ENCODE peak calls at places on chromosomes 7 and 10, in ten cellular contexts. V is DMS153; L is activated effector memory CD4-positive, alpha-beta T cell treated with Interleukin-2 at 50 U/mL for 16 hours; S is memory B cell; M is activated naive CD8-positive, alpha-beta T cell treated with anti-CD3 and anti-CD28 coated beads, Interleukin-2, amount 50 U/mL, for 24 hours; X is cardiac muscle cell; Z is left ventricle myocardium superior; Y is stomach; H is central memory CD8-positive, alpha-beta T cell; O is heart left ventricle. F is an unnamed sample.

GRCh38 chr7:139242741-139243281 is 11.8 kb downstream of the UBN2 start:
- DNase-seq in M (no peak), H (no peak), Z (no peak), L (no peak), X (peak), V (no peak), O (no peak), Y (no peak), S (no peak), F (no peak)

GRCh38 chr7:44665531-44666213 is 59.2 kb downstream of the OGDH start:
- DNase-seq in O (no peak), M (no peak), H (no peak), L (no peak), Z (no peak), V (no peak), S (no peak), Y (no peak), X (peak), F (no peak)

GRCh38 chr7:43905954-43906326 is 456 bp downstream of the URGCP start:
- DNase-seq in Y (peak), H (no peak), V (no peak), S (peak), M (peak), O (peak), Z (peak), X (peak), L (peak), F (no peak)

GRCh38 chr10:24382979-24383663 is 174.2 kb downstream of the KIAA1217 start:
- DNase-seq in Z (peak), L (no peak), V (no peak), Y (peak), X (peak), H (no peak), M (peak), S (no peak), O (no peak), F (no peak)

GRCh38 chr7:69748530-69748929 is 150.3 kb downstream of the AUTS2 start:
- DNase-seq in Z (no peak), S (no peak), V (no peak), O (no peak), L (no peak), H (no peak), Y (no peak), M (no peak), X (no peak), F (no peak)

GRCh38 chr7:4204530-4205165 is 477.4 kb upstream of the FOXK1 start:
- DNase-seq in V (no peak), Y (no peak), Z (no peak), L (peak), M (peak), X (peak), H (no peak), S (no peak), O (no peak), F (no peak)

GRCh38 chr10:91022924-91023707 is 102.2 kb upstream of the ANKRD1 start:
- DNase-seq in Y (no peak), H (no peak), M (no peak), X (peak), V (no peak), S (no peak), O (no peak), Z (no peak), L (no peak), F (no peak)

GRCh38 chr10:106479619-106480018 is 684.9 kb downstream of the SORCS1 start:
- DNase-seq in X (peak), Z (no peak), S (no peak), Y (no peak), L (no peak), O (no peak), M (no peak), V (no peak), H (no peak), F (no peak)

GRCh38 chr7:42673951-42674350 is 237.9 kb downstream of the C7orf25 start:
- DNase-seq in H (no peak), L (no peak), V (no peak), O (no peak), Z (no peak), S (no peak), X (no peak), M (no peak), Y (no peak), F (no peak)

GRCh38 chr7:4226166-4226857 is 455.8 kb upstream of the FOXK1 start:
- DNase-seq in L (no peak), S (no peak), Z (no peak), Y (no peak), H (no peak), X (no peak), O (no peak), M (no peak), V (no peak), F (no peak)

GRCh38 chr7:19675816-19676215 is 33.0 kb downstream of the POLR1F start:
- DNase-seq in H (no peak), O (no peak), S (no peak), X (no peak), V (no peak), L (no peak), Y (no peak), Z (no peak), M (no peak), F (no peak)

GRCh38 chr7:141588912-141589311 is 37.7 kb downstream of the AGK start:
- DNase-seq in S (no peak), X (no peak), H (no peak), Y (no peak), L (no peak), V (no peak), M (no peak), Z (no peak), O (no peak), F (no peak)

GRCh38 chr10:89301721-89302445 is at the start of gene IFIT2:
- DNase-seq in H (no peak), M (no peak), L (peak), Z (peak), Y (peak), V (peak), S (peak), X (peak), O (peak), F (no peak)

GRCh38 chr7:35003679-35004278 is 33.5 kb downstream of the DPY19L1 start:
- DNase-seq in L (no peak), H (no peak), O (peak), V (peak), Z (peak), X (peak), Y (peak), M (no peak), S (no peak), F (no peak)

GRCh38 chr10:4154317-4154716 is 369.3 kb upstream of the KLF6 start:
- DNase-seq in Y (no peak), S (no peak), V (no peak), L (no peak), X (no peak), H (no peak), O (no peak), Z (no peak), M (no peak), F (no peak)

GRCh38 chr10:86967481-86967941 is 771 bp upstream of the ADIRF start:
- DNase-seq in L (no peak), Y (peak), X (no peak), M (no peak), S (no peak), Z (no peak), O (no peak), V (no peak), H (no peak), F (no peak)

GRCh38 chr10:48361201-48361600 is 54.7 kb downstream of the MAPK8 start:
- DNase-seq in X (no peak), H (no peak), Y (no peak), V (no peak), O (no peak), S (no peak), L (no peak), M (no peak), Z (no peak), F (no peak)

GRCh38 chr10:8510471-8510870 is 456.0 kb downstream of the GATA3 start:
- DNase-seq in S (no peak), Y (no peak), V (no peak), L (no peak), M (no peak), O (no peak), Z (no peak), X (no peak), H (no peak), F (no peak)

GRCh38 chr7:43479042-43479441 is 103.9 kb upstream of the STK17A start:
- DNase-seq in Z (no peak), Y (no peak), L (no peak), H (no peak), V (no peak), O (no peak), M (no peak), S (no peak), X (no peak), F (no peak)

GRCh38 chr7:151470656-151471180 is 30.8 kb upstream of the CRYGN start:
- DNase-seq in Y (no peak), L (no peak), M (no peak), S (no peak), X (no peak), O (no peak), V (no peak), H (no peak), Z (no peak), F (no peak)

GRCh38 chr10:93437946-93438795 is 44.0 kb downstream of the MYOF start:
- DNase-seq in O (no peak), V (peak), Z (no peak), H (no peak), S (no peak), X (peak), L (no peak), M (no peak), Y (no peak), F (no peak)

GRCh38 chr7:116218051-116218645 is 7.8 kb downstream of the TES start:
- DNase-seq in M (no peak), L (no peak), V (peak), Z (no peak), O (peak), S (no peak), X (peak), Y (peak), H (no peak), F (no peak)

GRCh38 chr10:48614481-48615383 is 9.9 kb upstream of the ARHGAP22 start:
- DNase-seq in Z (no peak), Y (no peak), X (peak), O (no peak), V (no peak), H (no peak), L (no peak), M (no peak), S (peak), F (no peak)

GRCh38 chr10:17056781-17057191 is 72.8 kb downstream of the CUBN start:
- DNase-seq in V (no peak), Y (no peak), L (no peak), H (no peak), X (peak), Z (no peak), S (no peak), M (no peak), O (no peak), F (no peak)